ENCODE peak calls at places on chromosomes 7 and 10, in four cellular contexts. Y is dorsolateral prefrontal cortex, U is lung, F is HCT116. W is an unnamed sample.

GRCh38 chr10:125423569-125423968 is 259.4 kb downstream of the TEX36 start:
- DNase-seq in F (no peak), Y (no peak), U (no peak), W (no peak)

GRCh38 chr7:97971120-97971989 is 18.6 kb downstream of the OCM2 start:
- DNase-seq in U (peak; percentile 30), Y (no peak), F (no peak), W (peak; percentile 6)

GRCh38 chr7:41979834-41980307 is 257.1 kb downstream of the GLI3 start:
- DNase-seq in F (peak; percentile 3), U (no peak), Y (no peak), W (peak; percentile 26)

GRCh38 chr7:45000096-45001032 is at the start of gene CCM2:
- DNase-seq in U (peak; percentile 49), Y (no peak), F (no peak), W (peak; percentile 53)

GRCh38 chr7:4361774-4362173 is 320.3 kb upstream of the FOXK1 start:
- DNase-seq in F (no peak), U (no peak), Y (no peak), W (no peak)

GRCh38 chr10:29858352-29859267 is 200.8 kb downstream of the JCAD start:
- DNase-seq in Y (no peak), U (peak; percentile 64), F (peak; percentile 36), W (peak; percentile 81)

GRCh38 chr7:909358-910329 is 33.3 kb downstream of the GET4 start:
- DNase-seq in Y (no peak), U (peak; percentile 70), F (no peak), W (no peak)

GRCh38 chr10:1631282-1631681 is 106.0 kb downstream of the ADARB2 start:
- DNase-seq in U (no peak), Y (no peak), F (no peak), W (no peak)

GRCh38 chr10:130932326-130933007 is 379.1 kb downstream of the TCERG1L start:
- DNase-seq in F (no peak), Y (no peak), U (no peak), W (no peak)

GRCh38 chr7:2864999-2865670 is 21.0 kb upstream of the GNA12 start:
- DNase-seq in F (peak; percentile 48), U (peak; percentile 52), Y (no peak), W (peak; percentile 84)

GRCh38 chr10:115720121-115720520 is 552.9 kb downstream of the GFRA1 start:
- DNase-seq in U (no peak), Y (no peak), F (no peak), W (no peak)

GRCh38 chr7:32670105-32670504 is 174.8 kb downstream of the AVL9 start:
- DNase-seq in Y (no peak), U (no peak), F (peak; percentile 84), W (peak; percentile 82)

GRCh38 chr7:31373337-31374289 is 33.1 kb upstream of the NEUROD6 start:
- DNase-seq in U (peak; percentile 60), Y (no peak), F (peak; percentile 51), W (peak; percentile 84)

GRCh38 chr10:63003816-63004453 is 129.2 kb upstream of the NRBF2 start:
- DNase-seq in U (no peak), Y (no peak), F (peak; percentile 7), W (no peak)

GRCh38 chr7:138934861-138935260 is 46.3 kb downstream of the KIAA1549 start:
- DNase-seq in U (no peak), Y (no peak), F (no peak), W (peak; percentile 15)

GRCh38 chr7:76310102-76310957 is 7.9 kb downstream of the HSPB1 start:
- DNase-seq in U (no peak), F (no peak), Y (no peak), W (peak; percentile 21)

GRCh38 chr7:5630670-5631069 is 150.8 kb downstream of the RNF216 start:
- DNase-seq in U (no peak), F (no peak), Y (no peak), W (no peak)

GRCh38 chr7:101784275-101785127 is 32.9 kb upstream of the CUX1 start:
- DNase-seq in U (no peak), F (no peak), Y (no peak), W (no peak)

GRCh38 chr10:131204406-131205152 is 106.9 kb downstream of the TCERG1L start:
- DNase-seq in U (no peak), Y (no peak), F (no peak), W (no peak)

GRCh38 chr7:158026636-158027265 is 560.9 kb downstream of the PTPRN2 start:
- DNase-seq in U (no peak), Y (no peak), F (no peak), W (no peak)

GRCh38 chr10:49610015-49610734 is at the start of gene SLC18A3:
- DNase-seq in U (no peak), Y (peak; percentile 8), F (no peak), W (no peak)

GRCh38 chr7:129047761-129048160 is 7.2 kb downstream of the TNPO3 start:
- DNase-seq in Y (no peak), U (no peak), F (no peak), W (no peak)

GRCh38 chr10:7406712-7407333 is 4.0 kb downstream of the SFMBT2 start:
- DNase-seq in Y (no peak), F (no peak), U (no peak), W (no peak)

GRCh38 chr7:121442845-121443244 is 46.7 kb upstream of the FAM3C start:
- DNase-seq in U (no peak), F (peak; percentile 24), Y (no peak), W (peak; percentile 47)

GRCh38 chr10:94042001-94042813 is 48.5 kb downstream of the PLCE1 start:
- DNase-seq in F (peak; percentile 12), Y (no peak), U (no peak), W (peak; percentile 25)

GRCh38 chr7:135236727-135237126 is 3.1 kb downstream of the STRA8 start:
- DNase-seq in U (peak; percentile 19), Y (no peak), F (no peak), W (no peak)

GRCh38 chr10:71546220-71546619 is 149.5 kb downstream of the CDH23 start:
- DNase-seq in F (no peak), Y (no peak), U (no peak), W (no peak)

GRCh38 chr10:71545001-71545400 is 148.3 kb downstream of the CDH23 start:
- DNase-seq in Y (no peak), F (no peak), U (no peak), W (no peak)

GRCh38 chr10:71548494-71548846 is 151.8 kb downstream of the CDH23 start:
- DNase-seq in Y (no peak), F (no peak), U (no peak), W (no peak)

GRCh38 chr10:71547841-71548493 is 151.2 kb downstream of the CDH23 start:
- DNase-seq in F (no peak), Y (no peak), U (peak; percentile 57), W (no peak)

DNA sequence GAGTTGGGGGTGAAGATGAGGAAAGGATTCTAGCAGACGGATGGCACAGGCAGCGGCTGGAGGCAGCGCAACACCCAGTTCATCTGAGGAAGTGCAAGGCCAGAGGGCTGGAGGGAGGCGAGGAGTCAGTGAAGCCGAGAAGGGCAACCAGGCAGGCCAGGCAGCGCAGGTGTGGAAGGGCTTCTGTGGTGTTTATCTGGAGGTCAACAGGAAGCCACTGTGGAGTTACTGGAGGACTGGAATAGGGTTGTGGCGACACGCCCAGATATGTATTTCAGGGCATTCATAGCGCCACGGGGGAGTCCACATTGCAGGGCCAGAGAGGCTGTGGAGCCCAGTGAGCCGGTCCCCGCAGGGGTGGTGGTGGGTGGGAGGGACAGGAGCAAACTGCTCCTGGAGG is 150.6 kb downstream of the CDH23 start:
- DNase-seq in F (no peak), Y (no peak), U (no peak), W (no peak)
- TF ChIP-seq CTCF in F (no peak), Y (no peak), U (no peak), W (no peak)

GRCh38 chr7:151339651-151340377 is 1.8 kb upstream of the NUB1 start:
- DNase-seq in F (no peak), Y (no peak), U (no peak), W (no peak)
- TF ChIP-seq CTCF in F (no peak), Y (no peak), U (no peak), W (no peak)

DNA sequence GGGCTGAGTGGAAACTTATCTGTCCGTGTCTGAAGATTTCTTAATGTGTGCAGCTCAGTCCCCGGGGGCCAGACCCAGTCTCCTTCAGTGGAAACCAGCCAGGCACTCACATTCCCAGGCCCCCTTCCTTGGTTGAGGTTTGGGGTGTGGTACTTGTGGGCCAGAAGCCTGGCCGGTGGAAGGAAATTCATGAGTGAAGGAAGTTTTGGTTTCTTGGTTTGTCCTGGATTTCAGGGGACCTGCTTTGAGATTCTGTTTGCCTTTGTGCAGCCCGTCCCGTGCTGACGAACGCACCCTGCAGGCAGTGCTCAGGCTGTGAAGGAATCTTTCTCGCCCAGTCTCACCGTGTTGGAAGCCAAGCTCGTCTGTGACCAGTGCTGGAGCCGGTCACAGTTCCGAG is 2.9 kb downstream of the INPP5A start:
- DNase-seq in U (no peak), Y (peak; percentile 38), F (no peak), W (no peak)
- TF ChIP-seq CTCF in U (no peak), Y (no peak), F (no peak), W (no peak)

GRCh38 chr7:10720042-10720441 is 253.6 kb upstream of the PHF14 start:
- DNase-seq in Y (no peak), U (no peak), F (peak; percentile 8), W (no peak)
- TF ChIP-seq CTCF in Y (no peak), U (no peak), F (peak; percentile 3), W (no peak)

GRCh38 chr10:85916192-85916747 is 450.3 kb downstream of the GRID1 start:
- DNase-seq in Y (no peak), U (no peak), F (no peak), W (no peak)

GRCh38 chr10:85915245-85915846 is 451.2 kb downstream of the GRID1 start:
- DNase-seq in U (no peak), F (no peak), Y (no peak), W (no peak)

GRCh38 chr10:85917601-85918000 is 449.0 kb downstream of the GRID1 start:
- DNase-seq in Y (no peak), F (no peak), U (no peak), W (no peak)

GRCh38 chr10:85918371-85918770 is 448.2 kb downstream of the GRID1 start:
- DNase-seq in Y (no peak), F (no peak), U (no peak), W (no peak)

DNA sequence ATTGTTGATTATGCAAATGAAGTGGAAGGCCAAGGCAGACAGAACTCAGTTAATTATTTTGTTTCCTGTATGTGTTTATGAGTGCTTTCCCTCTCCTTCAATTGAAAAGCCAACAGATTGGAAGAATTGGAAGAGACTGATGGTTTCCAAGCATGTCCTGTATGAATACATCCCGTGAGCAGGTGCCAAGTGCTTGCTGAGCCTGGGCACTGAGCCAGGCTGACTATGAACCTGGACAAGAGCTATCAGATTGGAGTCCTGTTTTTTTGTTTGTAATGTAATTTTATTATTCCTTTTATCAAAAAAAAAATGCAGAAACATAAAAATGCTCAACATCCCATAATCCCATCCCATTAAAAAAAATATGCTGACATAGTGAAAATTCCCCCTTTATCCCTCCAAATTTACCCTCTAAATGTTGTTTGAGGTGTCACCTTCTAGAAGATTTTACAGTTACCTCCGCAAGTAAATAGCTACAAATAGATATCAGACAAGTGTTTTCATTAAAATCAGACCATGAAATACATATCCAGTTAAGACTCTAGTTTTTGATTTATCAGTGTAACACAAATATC is 449.5 kb downstream of the GRID1 start:
- DNase-seq in U (no peak), F (no peak), Y (no peak), W (no peak)
- TF ChIP-seq CTCF in U (no peak), F (no peak), Y (no peak), W (no peak)

GRCh38 chr10:101617102-101617823 is 29.1 kb downstream of the DPCD start:
- DNase-seq in U (no peak), Y (no peak), F (no peak), W (no peak)
- TF ChIP-seq CTCF in U (no peak), Y (no peak), F (peak; percentile 14), W (no peak)

GRCh38 chr10:83045731-83046130 is 1093.6 kb upstream of the GHITM start:
- DNase-seq in U (no peak), Y (no peak), F (no peak), W (no peak)

GRCh38 chr10:83050815-83051214 is 1088.5 kb upstream of the GHITM start:
- DNase-seq in U (no peak), Y (no peak), F (no peak), W (no peak)
- TF ChIP-seq CTCF in U (no peak), Y (no peak), F (no peak), W (no peak)

W was measured in Calu3.